ENCODE peak calls at places on chromosomes 13 and 19, in four cellular contexts. Y, J, S and A are unnamed samples.

GRCh38 chr19:16371540-16371986 is 46.9 kb downstream of the KLF2 start:
- DNase-seq in Y (no peak), J (no peak), S (no peak), A (no peak)

GRCh38 chr13:82323101-82323500 is 1559.2 kb downstream of the SLITRK1 start:
- DNase-seq in Y (no peak), J (no peak), S (no peak), A (no peak)

GRCh38 chr19:6521718-6522646 is 8.8 kb upstream of the TNFSF9 start:
- DNase-seq in Y (no peak), J (no peak), S (no peak), A (no peak)

GRCh38 chr19:3774621-3775373 is 2.8 kb upstream of the RAX2 start:
- DNase-seq in Y (no peak), J (no peak), S (no peak), A (no peak)

GRCh38 chr19:48627211-48627864 is 8.0 kb downstream of the SPHK2 start:
- DNase-seq in Y (no peak), J (no peak), S (no peak), A (no peak)

GRCh38 chr13:76822691-76823267 is 63.4 kb downstream of the KCTD12 start:
- DNase-seq in Y (no peak), J (no peak), S (no peak), A (no peak)

GRCh38 chr13:25717798-25718197 is 334.0 kb downstream of the SHISA2 start:
- DNase-seq in Y (no peak), J (no peak), S (no peak), A (peak; percentile 50)

GRCh38 chr13:91142572-91142971 is 204.9 kb upstream of the MIR17HG start:
- DNase-seq in Y (peak; percentile 56), J (no peak), S (peak; percentile 67), A (no peak)

GRCh38 chr13:48304132-48304876 is 753 bp downstream of the RB1 start:
- DNase-seq in Y (peak; percentile 12), J (peak; percentile 14), S (peak; percentile 19), A (peak; percentile 59)

GRCh38 chr19:15379996-15380647 is 535 bp upstream of the AKAP8 start:
- DNase-seq in Y (peak; percentile 2), J (peak; percentile 66), S (peak; percentile 55), A (peak; percentile 78)

GRCh38 chr19:31548941-31549340 is 199.7 kb upstream of the TSHZ3 start:
- DNase-seq in Y (no peak), J (peak; percentile 29), S (no peak), A (peak; percentile 7)

GRCh38 chr19:38270587-38271167 is 6.3 kb downstream of the SPINT2 start:
- DNase-seq in Y (no peak), J (no peak), S (no peak), A (no peak)

GRCh38 chr19:35294859-35295258 is 2.9 kb downstream of the MAG start:
- DNase-seq in Y (no peak), J (no peak), S (no peak), A (no peak)

GRCh38 chr13:24050292-24050711 is 110.2 kb upstream of the SPATA13 start:
- DNase-seq in Y (peak; percentile 56), J (no peak), S (no peak), A (no peak)

GRCh38 chr19:11373885-11374448 is 499 bp upstream of the SWSAP1 start:
- DNase-seq in Y (no peak), J (no peak), S (no peak), A (no peak)

GRCh38 chr13:21670006-21670882 is 629 bp upstream of the FGF9 start:
- DNase-seq in Y (no peak), J (peak; percentile 62), S (peak; percentile 80), A (peak; percentile 50)

GRCh38 chr13:48618937-48619336 is 34.8 kb upstream of the CYSLTR2 start:
- DNase-seq in Y (no peak), J (no peak), S (no peak), A (no peak)

GRCh38 chr13:35789335-35790166 is 313.1 kb upstream of the MAB21L1 start:
- DNase-seq in Y (peak; percentile 43), J (no peak), S (peak; percentile 5), A (peak; percentile 88)

GRCh38 chr19:43820098-43820860 is 6.8 kb upstream of the ZNF283 start:
- DNase-seq in Y (peak; percentile 51), J (no peak), S (no peak), A (peak; percentile 17)